ENCODE peak calls at places on chromosomes 4 and X, in six cellular contexts. U, V, P, K, R and T are unnamed samples.

GRCh38 chr4:134202557-134202956 is 968 bp upstream of the PABPC4L start:
- DNase-seq in U (no peak), V (no peak), P (peak), K (no peak), R (peak), T (peak)

GRCh38 chr4:140856692-140857091 is 100.5 kb upstream of the TBC1D9 start:
- DNase-seq in U (no peak), V (peak), P (no peak), K (no peak), R (peak), T (peak)

GRCh38 chr4:75848891-75849290 is 53.4 kb downstream of the PPEF2 start:
- DNase-seq in U (no peak), V (peak), P (no peak), K (no peak), R (peak), T (no peak)

GRCh38 chr4:108291137-108291536 is 122.4 kb upstream of the LEF1 start:
- DNase-seq in U (no peak), V (no peak), P (no peak), K (no peak), R (no peak), T (no peak)

GRCh38 chr4:149825336-149825735 is 9.7 kb upstream of the IQCM start:
- DNase-seq in U (no peak), V (peak), P (no peak), K (no peak), R (no peak), T (no peak)

GRCh38 chr4:55742655-55743191 is 76.9 kb upstream of the EXOC1L start:
- DNase-seq in U (no peak), V (peak), P (no peak), K (no peak), R (peak), T (no peak)

GRCh38 chr4:40581254-40582140 is 48.2 kb downstream of the RBM47 start:
- DNase-seq in U (no peak), V (no peak), P (no peak), K (no peak), R (no peak), T (no peak)

GRCh38 chr4:48131736-48132135 is 2.3 kb downstream of the TXK start:
- DNase-seq in U (no peak), V (no peak), P (no peak), K (no peak), R (no peak), T (no peak)

GRCh38 chr4:4247711-4248035 is 350 bp downstream of the TMEM128 start:
- DNase-seq in U (no peak), V (no peak), P (no peak), K (no peak), R (no peak), T (no peak)

GRCh38 chrX:1502241-1502640 is 34.7 kb downstream of the P2RY8 start:
- DNase-seq in U (no peak), V (no peak), P (no peak), K (no peak), R (no peak), T (no peak)

GRCh38 chr4:64388252-64388651 is 21.0 kb downstream of the TECRL start:
- DNase-seq in U (no peak), V (no peak), P (no peak), K (no peak), R (no peak), T (no peak)

GRCh38 chrX:154021131-154021611 is 1.5 kb upstream of the IRAK1 start:
- DNase-seq in U (no peak), V (peak), P (no peak), K (no peak), R (peak), T (no peak)

GRCh38 chr4:173414456-173414855 is 15.5 kb upstream of the SCRG1 start:
- DNase-seq in U (no peak), V (no peak), P (no peak), K (no peak), R (no peak), T (no peak)

GRCh38 chrX:150365953-150366911 is 3.1 kb downstream of the MAMLD1 start:
- DNase-seq in U (no peak), V (peak), P (peak), K (no peak), R (peak), T (no peak)

GRCh38 chrX:101691823-101692222 is 32.2 kb upstream of the ARMCX2 start:
- DNase-seq in U (no peak), V (no peak), P (no peak), K (no peak), R (no peak), T (no peak)

GRCh38 chr4:52421811-52422213 is 237.3 kb downstream of the USP46 start:
- DNase-seq in U (no peak), V (no peak), P (no peak), K (no peak), R (peak), T (no peak)

GRCh38 chr4:113825272-113825671 is 63.7 kb upstream of the CAMK2D start:
- DNase-seq in U (no peak), V (no peak), P (no peak), K (no peak), R (no peak), T (no peak)

GRCh38 chr4:115145393-115146160 is 32.2 kb upstream of the NDST4 start:
- DNase-seq in U (no peak), V (no peak), P (peak), K (no peak), R (no peak), T (peak)